ENCODE peak calls at places on chromosomes 4 and X, in eight cellular contexts. Y, E, N, R, Q, D, Z and I are unnamed samples.

GRCh38 chr4:112693507-112693906 is 56.6 kb downstream of the LARP7 start:
- DNase-seq in N (no peak), E (no peak), Z (no peak), Q (no peak), Y (no peak), R (no peak), D (no peak), I (no peak)

GRCh38 chr4:102196221-102196620 is 149.1 kb downstream of the SLC39A8 start:
- DNase-seq in Z (no peak), D (no peak), R (no peak), Q (no peak), N (no peak), E (no peak), Y (no peak), I (no peak)

GRCh38 chr4:120688791-120689190 is 233.7 kb downstream of the PRDM5 start:
- DNase-seq in E (no peak), D (no peak), N (no peak), Z (no peak), R (no peak), Y (no peak), Q (no peak), I (no peak)

GRCh38 chr4:16194199-16194598 is 32.1 kb downstream of the TAPT1 start:
- DNase-seq in E (no peak), D (no peak), Y (no peak), Z (no peak), R (no peak), Q (no peak), N (no peak), I (no peak)

GRCh38 chrX:107135076-107135964 is 16.7 kb upstream of the RBM41 start:
- DNase-seq in Y (no peak), D (no peak), Q (peak), E (no peak), Z (no peak), N (peak), R (no peak), I (no peak)

GRCh38 chr4:113555868-113556267 is 205.7 kb downstream of the CAMK2D start:
- DNase-seq in N (no peak), D (no peak), R (peak), E (no peak), Z (no peak), Y (no peak), Q (no peak), I (no peak)

GRCh38 chr4:4437798-4438470 is 51.0 kb downstream of the NSG1 start:
- DNase-seq in D (no peak), E (no peak), Y (no peak), N (no peak), R (no peak), Z (no peak), Q (no peak), I (no peak)

GRCh38 chr4:68074397-68074796 is 55.3 kb downstream of the TMPRSS11F start:
- DNase-seq in Z (no peak), Q (no peak), Y (no peak), E (no peak), D (no peak), R (no peak), N (no peak), I (no peak)

GRCh38 chr4:76691767-76692689 is 205.9 kb downstream of the SOWAHB start:
- DNase-seq in D (no peak), N (no peak), Y (no peak), Q (no peak), Z (no peak), R (no peak), E (no peak), I (no peak)

GRCh38 chr4:89312066-89312465 is 4.5 kb upstream of the GPRIN3 start:
- DNase-seq in N (no peak), Y (no peak), R (no peak), D (no peak), Q (no peak), E (no peak), Z (no peak), I (no peak)

GRCh38 chrX:95505721-95506120 is 1178.9 kb upstream of the DIAPH2 start:
- DNase-seq in E (peak), Y (peak), Z (no peak), D (no peak), N (no peak), R (no peak), Q (no peak), I (no peak)

GRCh38 chr4:2624782-2625548 is 88.5 kb downstream of the FAM193A start:
- DNase-seq in D (no peak), Q (no peak), Z (no peak), Y (no peak), N (no peak), E (no peak), R (no peak), I (no peak)

GRCh38 chr4:172147702-172148101 is 334.5 kb downstream of the GALNTL6 start:
- DNase-seq in E (no peak), Y (peak), N (no peak), Z (no peak), D (no peak), R (no peak), Q (no peak), I (no peak)

GRCh38 chr4:83535520-83535944 is 376 bp upstream of the GPAT3 start:
- DNase-seq in Q (peak), D (no peak), E (no peak), Z (no peak), Y (peak), R (peak), N (no peak), I (peak)

GRCh38 chrX:130097507-130098201 is 12.6 kb downstream of the ELF4 start:
- DNase-seq in D (no peak), N (no peak), R (peak), E (no peak), Q (no peak), Y (no peak), Z (peak), I (peak)

GRCh38 chrX:24485323-24485722 is 20.2 kb downstream of the PDK3 start:
- DNase-seq in E (no peak), Y (no peak), D (no peak), Q (no peak), N (no peak), Z (no peak), R (no peak), I (no peak)

GRCh38 chr4:163621844-163622243 is 127.4 kb downstream of the TMA16 start:
- DNase-seq in Q (no peak), Z (no peak), D (no peak), E (no peak), Y (no peak), R (no peak), N (no peak), I (no peak)

GRCh38 chrX:11465648-11466411 is 172.6 kb downstream of the AMELX start:
- DNase-seq in Y (no peak), Z (no peak), Q (no peak), E (no peak), R (no peak), D (no peak), N (no peak), I (no peak)

GRCh38 chr4:153223935-153224334 is 19.7 kb downstream of the TRIM2 start:
- DNase-seq in N (no peak), Y (no peak), Q (no peak), R (no peak), D (no peak), Z (no peak), E (no peak), I (no peak)

GRCh38 chrX:154502098-154502497 is 11.7 kb upstream of the SLC10A3 start:
- DNase-seq in D (no peak), R (no peak), E (no peak), Y (no peak), N (no peak), Z (no peak), Q (no peak), I (no peak)

GRCh38 chrX:119726900-119727555 is 31.4 kb upstream of the SOWAHD start:
- DNase-seq in Z (no peak), D (no peak), E (no peak), N (no peak), Y (no peak), Q (no peak), R (no peak), I (no peak)

GRCh38 chr4:113405874-113406722 is 355.4 kb downstream of the CAMK2D start:
- DNase-seq in E (no peak), Q (no peak), Y (no peak), R (no peak), Z (no peak), D (no peak), N (no peak), I (no peak)

GRCh38 chr4:140935259-140935658 is 179.1 kb upstream of the TBC1D9 start:
- DNase-seq in Z (peak), R (no peak), D (no peak), E (no peak), Q (no peak), Y (no peak), N (no peak), I (no peak)
- TF ChIP-seq POLR2AphosphoS5 in Z (peak), R (no peak), D (no peak), E (no peak), Q (no peak), Y (no peak), N (no peak), I (no peak)

GRCh38 chr4:48780867-48781219 is 764 bp upstream of the FRYL start:
- DNase-seq in Z (peak), N (no peak), Q (no peak), R (no peak), D (no peak), Y (no peak), E (no peak), I (peak)

GRCh38 chr4:48779998-48780866 is at the start of gene FRYL:
- DNase-seq in Z (peak), R (peak), Q (peak), Y (peak), D (peak), E (peak), N (peak), I (peak)

GRCh38 chr4:48777739-48778138 is 2.3 kb downstream of the FRYL start:
- DNase-seq in Y (no peak), R (no peak), N (no peak), E (no peak), Q (no peak), Z (no peak), D (no peak), I (no peak)

GRCh38 chr4:48778431-48779094 is 1.5 kb downstream of the FRYL start:
- DNase-seq in E (no peak), D (no peak), Y (no peak), R (no peak), Z (peak), Q (no peak), N (no peak), I (no peak)

DNA sequence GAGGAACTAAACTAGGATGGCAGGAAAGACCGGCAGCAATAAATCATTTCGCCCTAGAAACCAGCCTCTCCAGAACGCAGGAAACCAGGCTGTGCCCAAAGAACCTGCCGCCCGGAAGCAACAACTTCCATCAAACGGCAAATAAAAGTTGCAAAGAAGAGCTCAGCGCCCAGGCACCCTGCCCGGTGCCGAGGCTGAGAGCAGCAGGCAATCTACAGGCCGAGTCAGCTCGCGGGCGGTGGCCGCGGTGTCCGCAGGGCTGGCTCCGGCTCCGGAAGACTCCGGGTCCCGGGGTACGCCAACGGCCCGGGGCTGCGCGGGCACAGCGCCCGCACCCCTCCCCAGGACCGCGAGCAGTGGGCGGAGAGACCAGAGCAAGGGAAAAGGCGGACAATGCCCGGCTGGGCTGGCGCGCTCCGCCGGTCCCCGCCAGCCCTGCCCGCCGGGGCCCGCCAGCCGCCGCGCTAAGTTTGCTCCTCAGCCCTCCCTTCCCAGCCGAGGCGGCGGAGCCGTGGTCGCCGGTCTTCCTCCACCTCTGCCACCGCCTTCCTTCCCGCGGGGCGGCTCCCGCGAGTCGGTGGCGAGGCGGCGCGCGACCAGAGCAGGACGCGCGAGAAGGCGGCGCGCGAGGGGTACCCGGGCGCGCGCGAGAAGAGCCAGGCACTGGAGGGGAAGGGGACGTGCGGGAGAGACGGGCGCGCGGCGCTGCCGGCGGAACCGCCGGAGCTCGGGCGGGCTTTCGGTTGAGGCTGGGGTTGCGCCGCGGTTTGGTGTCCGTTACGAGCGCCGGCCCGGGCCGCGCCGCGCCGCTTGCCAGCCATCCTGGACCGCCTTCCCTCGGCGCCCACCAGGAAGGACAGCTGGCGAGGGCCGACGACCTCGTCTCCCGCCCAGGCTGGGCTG is 733 bp downstream of the FRYL start:
- DNase-seq in Y (peak), Z (peak), N (no peak), D (peak), Q (no peak), E (no peak), R (peak), I (peak)
- TF ChIP-seq POLR2AphosphoS5 in Y (no peak), Z (no peak), N (no peak), D (no peak), Q (no peak), E (no peak), R (peak), I (peak)

DNA sequence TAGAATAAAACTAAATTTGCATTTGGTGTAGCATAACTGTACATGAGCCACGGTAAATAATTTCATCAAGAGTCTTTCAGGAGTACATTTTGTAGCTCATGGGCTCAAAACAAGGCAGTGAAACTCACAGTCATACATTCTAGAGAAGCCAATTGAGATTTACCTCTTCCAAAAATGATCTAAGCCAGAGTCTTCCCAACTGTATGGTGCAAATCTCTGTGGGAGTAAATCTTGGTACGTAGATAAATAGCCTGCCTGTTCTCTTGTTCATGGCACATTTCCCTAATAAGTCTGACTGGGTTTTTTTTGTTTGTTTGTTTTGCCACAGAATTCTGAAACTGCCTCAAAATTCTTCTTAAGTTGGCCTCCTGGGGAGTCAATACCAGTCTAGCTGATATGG is 365.2 kb downstream of the PDHA2 start:
- DNase-seq in Y (no peak), Q (no peak), E (no peak), N (no peak), Z (no peak), D (no peak), R (no peak), I (no peak)
- TF ChIP-seq POLR2AphosphoS5 in Y (no peak), Q (no peak), E (no peak), N (no peak), Z (no peak), D (no peak), R (no peak), I (no peak)

GRCh38 chr4:78784255-78784654 is 8.1 kb downstream of the BMP2K start:
- DNase-seq in D (no peak), Z (no peak), R (no peak), E (no peak), N (no peak), Y (no peak), Q (no peak), I (no peak)
- TF ChIP-seq POLR2AphosphoS5 in D (no peak), Z (no peak), R (no peak), E (no peak), N (no peak), Y (no peak), Q (no peak), I (no peak)

GRCh38 chrX:64394874-64395567 is at the start of gene MTMR8:
- DNase-seq in Q (peak), N (no peak), E (peak), Y (peak), R (peak), D (peak), Z (peak), I (peak)
- TF ChIP-seq POLR2AphosphoS5 in Q (peak), N (no peak), E (no peak), Y (no peak), R (no peak), D (no peak), Z (no peak), I (no peak)